ENCODE peak calls at places on chromosome 13, in nine cellular contexts. R, B, K, P, F, L, W, G and X are unnamed samples.
A peak's percentile ranks its signal among the peaks of the same experiment; 100 is the strongest.

GRCh38 chr13:105510363-105510762 is 1025.1 kb downstream of the EFNB2 start:
- DNase-seq in B (no peak), F (no peak), G (no peak), W (no peak), K (no peak), P (no peak), R (no peak), L (no peak), X (no peak)

GRCh38 chr13:48155850-48156249 is 60.9 kb upstream of the MED4 start:
- DNase-seq in G (no peak), R (no peak), W (no peak), P (peak; percentile 42), L (peak; percentile 79), B (no peak), K (peak; percentile 16), F (peak; percentile 32), X (no peak)

GRCh38 chr13:101845501-101846012 is 393.1 kb downstream of the ITGBL1 start:
- DNase-seq in P (no peak), G (no peak), F (no peak), B (no peak), R (no peak), K (no peak), L (no peak), W (no peak), X (no peak)

GRCh38 chr13:109389892-109390345 is 396.5 kb downstream of the IRS2 start:
- DNase-seq in R (no peak), P (no peak), B (no peak), W (no peak), F (no peak), G (no peak), K (no peak), L (no peak), X (no peak)

GRCh38 chr13:110574161-110574560 is 12.6 kb upstream of the RAB20 start:
- DNase-seq in L (no peak), F (no peak), W (no peak), B (no peak), R (no peak), K (no peak), P (no peak), G (no peak), X (no peak)

GRCh38 chr13:25469179-25469545 is 97.4 kb downstream of the ATP8A2 start:
- DNase-seq in F (no peak), R (no peak), P (no peak), L (no peak), G (no peak), K (no peak), B (no peak), W (no peak), X (no peak)

GRCh38 chr13:113992276-113993005 is 18.6 kb upstream of the C13orf46 start:
- DNase-seq in G (peak; percentile 13), L (no peak), R (no peak), F (no peak), K (no peak), B (no peak), W (no peak), P (no peak), X (no peak)

GRCh38 chr13:99731747-99732146 is 230.5 kb downstream of the TM9SF2 start:
- DNase-seq in L (no peak), W (no peak), G (no peak), F (no peak), R (no peak), K (no peak), B (no peak), P (no peak), X (no peak)

GRCh38 chr13:32262619-32263018 is 52.5 kb downstream of the ZAR1L start:
- DNase-seq in G (no peak), K (no peak), P (no peak), L (no peak), R (no peak), W (no peak), B (no peak), F (no peak), X (no peak)

GRCh38 chr13:94667190-94667589 is 45.2 kb downstream of the SOX21 start:
- DNase-seq in P (no peak), F (no peak), R (no peak), G (no peak), L (no peak), B (no peak), W (no peak), K (no peak), X (no peak)

GRCh38 chr13:26300140-26300539 is 46.2 kb downstream of the CDK8 start:
- DNase-seq in F (no peak), K (no peak), R (no peak), L (no peak), P (no peak), B (peak; percentile 10), W (no peak), G (no peak), X (no peak)